ENCODE peak calls at places on chromosome 2, in four cellular contexts. One of them, this sample, is unnamed.

GRCh38 chr2:107809835-107810234 is 16.9 kb upstream of the RGPD4 start:
- DNase-seq in GM06990: no peak
- DNase-seq in mammary epithelial cell: no peak
- DNase-seq in nephron progenitor cell: no peak
- DNase-seq in this sample: no peak

GRCh38 chr2:216733046-216733445 is 37.7 kb upstream of the IGFBP5 start:
- DNase-seq in mammary epithelial cell: no peak
- DNase-seq in GM06990: no peak
- DNase-seq in nephron progenitor cell: no peak
- DNase-seq in this sample: no peak

GRCh38 chr2:31217465-31218200 is at the start of gene CAPN14:
- DNase-seq in GM06990: peak
- DNase-seq in mammary epithelial cell: peak
- DNase-seq in nephron progenitor cell: no peak
- DNase-seq in this sample: no peak

GRCh38 chr2:164992818-164993217 is 37.5 kb upstream of the SLC38A11 start:
- DNase-seq in mammary epithelial cell: peak
- DNase-seq in GM06990: peak
- DNase-seq in nephron progenitor cell: peak
- DNase-seq in this sample: peak

GRCh38 chr2:218472980-218473379 is 54.1 kb downstream of the VIL1 start:
- DNase-seq in nephron progenitor cell: no peak
- DNase-seq in GM06990: no peak
- DNase-seq in mammary epithelial cell: no peak
- DNase-seq in this sample: no peak

GRCh38 chr2:207330912-207331311 is 165.2 kb upstream of the KLF7 start:
- DNase-seq in GM06990: peak
- DNase-seq in mammary epithelial cell: peak
- DNase-seq in nephron progenitor cell: no peak
- DNase-seq in this sample: no peak

GRCh38 chr2:38406597-38407110 is 29.6 kb upstream of the ATL2 start:
- DNase-seq in nephron progenitor cell: no peak
- DNase-seq in GM06990: no peak
- DNase-seq in mammary epithelial cell: peak
- DNase-seq in this sample: no peak

GRCh38 chr2:8115966-8116365 is 565.9 kb upstream of the ID2 start:
- DNase-seq in GM06990: no peak
- DNase-seq in nephron progenitor cell: no peak
- DNase-seq in mammary epithelial cell: no peak
- DNase-seq in this sample: no peak

GRCh38 chr2:182920089-182920488 is 53.7 kb upstream of the FRZB start:
- DNase-seq in GM06990: no peak
- DNase-seq in mammary epithelial cell: no peak
- DNase-seq in nephron progenitor cell: no peak
- DNase-seq in this sample: no peak

GRCh38 chr2:98158305-98158704 is 71.3 kb downstream of the VWA3B start:
- DNase-seq in GM06990: no peak
- DNase-seq in mammary epithelial cell: no peak
- DNase-seq in nephron progenitor cell: no peak
- DNase-seq in this sample: no peak

GRCh38 chr2:114499101-114499500 is 56.7 kb downstream of the DPP10 start:
- DNase-seq in nephron progenitor cell: no peak
- DNase-seq in GM06990: no peak
- DNase-seq in mammary epithelial cell: no peak
- DNase-seq in this sample: no peak

GRCh38 chr2:41940715-41941114 is 107.1 kb upstream of the PKDCC start:
- DNase-seq in nephron progenitor cell: no peak
- DNase-seq in mammary epithelial cell: no peak
- DNase-seq in GM06990: no peak
- DNase-seq in this sample: no peak

GRCh38 chr2:72973566-72974435 is 56.5 kb downstream of the EMX1 start:
- DNase-seq in mammary epithelial cell: peak
- DNase-seq in GM06990: no peak
- DNase-seq in nephron progenitor cell: peak
- DNase-seq in this sample: peak

GRCh38 chr2:86392873-86393272 is 48.3 kb upstream of the KDM3A start:
- DNase-seq in nephron progenitor cell: no peak
- DNase-seq in mammary epithelial cell: no peak
- DNase-seq in GM06990: no peak
- DNase-seq in this sample: no peak

GRCh38 chr2:183866666-183867065 is 731.7 kb upstream of the ZNF804A start:
- DNase-seq in mammary epithelial cell: no peak
- DNase-seq in GM06990: no peak
- DNase-seq in nephron progenitor cell: no peak
- DNase-seq in this sample: no peak

GRCh38 chr2:170714156-170715061 is 728 bp upstream of the SP5 start:
- DNase-seq in mammary epithelial cell: no peak
- DNase-seq in GM06990: no peak
- DNase-seq in nephron progenitor cell: peak
- DNase-seq in this sample: peak

DNA sequence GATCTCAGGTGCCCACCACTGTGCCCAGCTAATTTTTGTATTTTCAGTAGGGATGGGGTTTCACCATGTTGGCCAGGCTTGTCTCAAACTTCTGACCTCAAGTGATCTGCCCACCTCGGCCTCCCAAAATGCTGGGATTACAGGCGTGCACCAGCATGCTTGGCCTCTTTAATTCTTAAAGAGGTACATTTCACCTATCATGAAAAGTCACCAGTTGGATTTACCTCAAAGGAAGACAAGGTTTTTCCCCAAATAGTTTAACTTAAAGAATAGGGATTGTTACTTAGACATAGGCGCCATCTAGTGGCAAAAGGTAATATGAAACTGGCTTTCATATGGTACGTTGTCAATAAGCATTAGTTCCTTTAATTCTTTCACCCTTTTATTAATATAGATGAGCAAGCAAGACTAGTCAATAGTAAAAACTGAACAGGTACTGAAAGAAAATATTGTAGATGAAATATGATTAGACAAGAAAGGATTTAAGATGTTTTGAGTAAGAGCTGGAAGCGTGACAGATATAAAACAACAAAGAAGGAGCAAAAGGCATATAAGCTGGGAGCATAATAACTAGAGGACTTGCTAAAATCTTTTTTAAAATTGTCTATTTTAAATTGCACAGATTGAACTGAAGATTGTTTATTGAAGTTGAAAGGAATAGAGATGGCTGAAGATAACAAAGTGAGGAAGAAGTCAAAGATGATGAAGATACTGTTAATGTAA is 35.0 kb upstream of the PSMD14 start:
- DNase-seq in GM06990: peak
- DNase-seq in nephron progenitor cell: peak
- DNase-seq in mammary epithelial cell: peak
- DNase-seq in this sample: peak
- TF ChIP-seq CTCF in GM06990: peak
- TF ChIP-seq CTCF in nephron progenitor cell: peak
- TF ChIP-seq CTCF in mammary epithelial cell: peak
- TF ChIP-seq CTCF in this sample: peak

DNA sequence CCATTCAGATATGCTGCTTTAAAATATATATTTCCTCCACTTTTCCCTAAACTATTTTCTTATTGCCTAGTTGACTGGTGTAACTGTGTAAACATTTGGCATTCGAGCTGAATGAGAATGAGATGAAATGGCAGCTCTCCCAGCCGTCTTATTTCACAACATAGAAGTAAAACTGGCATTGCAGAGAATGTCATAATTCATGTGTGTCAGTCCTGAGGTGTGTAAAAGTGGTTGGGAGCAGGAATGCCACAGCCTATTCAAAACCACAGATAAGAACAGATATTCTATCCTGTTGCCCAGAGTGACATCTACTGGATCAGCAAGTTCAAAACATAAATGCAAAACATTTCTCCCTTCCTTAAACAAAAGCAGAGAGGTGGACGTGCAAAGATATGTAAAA is 565.5 kb upstream of the CHAC2 start:
- DNase-seq in mammary epithelial cell: peak
- DNase-seq in GM06990: no peak
- DNase-seq in nephron progenitor cell: no peak
- DNase-seq in this sample: no peak
- TF ChIP-seq CTCF in mammary epithelial cell: peak
- TF ChIP-seq CTCF in GM06990: no peak
- TF ChIP-seq CTCF in nephron progenitor cell: no peak
- TF ChIP-seq CTCF in this sample: no peak

GRCh38 chr2:13193900-13194299 is 477.2 kb downstream of the TRIB2 start:
- DNase-seq in mammary epithelial cell: peak
- DNase-seq in GM06990: peak
- DNase-seq in nephron progenitor cell: no peak
- DNase-seq in this sample: no peak
- TF ChIP-seq CTCF in mammary epithelial cell: peak
- TF ChIP-seq CTCF in GM06990: peak
- TF ChIP-seq CTCF in nephron progenitor cell: peak
- TF ChIP-seq CTCF in this sample: peak

DNA sequence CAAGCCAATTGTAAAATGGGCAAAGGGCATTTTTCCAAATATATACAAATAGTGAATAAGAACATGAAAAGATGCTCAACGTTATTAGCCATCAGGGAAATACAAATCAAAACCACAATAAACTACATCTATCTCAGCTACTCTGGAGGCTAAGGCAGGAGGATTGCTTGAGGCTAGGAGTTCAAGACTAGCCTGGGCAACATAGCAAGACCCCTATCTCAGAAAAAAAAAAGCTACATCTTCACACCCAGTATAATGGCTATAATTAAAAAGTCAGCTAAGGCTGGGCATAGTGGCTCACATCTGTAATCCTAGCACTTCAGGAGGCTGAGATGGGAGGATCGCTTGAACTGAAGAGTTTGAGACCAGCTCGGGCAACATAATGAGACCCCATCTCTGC is 12.6 kb upstream of the NCL start:
- DNase-seq in nephron progenitor cell: no peak
- DNase-seq in mammary epithelial cell: no peak
- DNase-seq in GM06990: no peak
- DNase-seq in this sample: no peak
- TF ChIP-seq CTCF in nephron progenitor cell: no peak
- TF ChIP-seq CTCF in mammary epithelial cell: no peak
- TF ChIP-seq CTCF in GM06990: no peak
- TF ChIP-seq CTCF in this sample: no peak